ENCODE peak calls at places on chromosomes 16 and 17, in seven cellular contexts. V, G, P, E, O, H and M are unnamed samples. For H3K4me1, the result is how much of the 10 kb centered on the place peaks cover.

GRCh38 chr17:80468781-80469533 is 7.5 kb downstream of the NPTX1 start:
- DNase-seq in P (no peak), V (no peak), E (no peak), O (no peak), G (no peak), H (peak), M (no peak)

GRCh38 chr17:80035937-80036714 is at the start of gene CCDC40:
- DNase-seq in E (peak), V (peak), O (peak), P (peak), H (peak), G (peak), M (peak)

GRCh38 chr16:85525464-85526117 is 87.5 kb upstream of the GSE1 start:
- DNase-seq in H (no peak), P (no peak), O (no peak), G (no peak), V (no peak), E (no peak), M (no peak)

GRCh38 chr16:50666658-50667496 is 14.2 kb downstream of the SNX20 start:
- DNase-seq in E (no peak), P (no peak), H (no peak), V (no peak), G (no peak), O (no peak), M (no peak)

GRCh38 chr17:50947844-50948514 is 81.8 kb upstream of the TOB1 start:
- DNase-seq in P (peak), E (peak), G (no peak), H (peak), V (no peak), O (peak), M (peak)

GRCh38 chr17:14630025-14630424 is 329.1 kb downstream of the HS3ST3B1 start:
- DNase-seq in O (no peak), G (no peak), H (no peak), P (no peak), E (no peak), V (no peak), M (peak)

GRCh38 chr16:30875881-30876791 is 17.7 kb downstream of the BCL7C start:
- DNase-seq in V (no peak), O (no peak), E (no peak), G (no peak), H (no peak), P (peak), M (no peak)

GRCh38 chr16:88772871-88773811 is 11.9 kb downstream of the PIEZO1 start:
- DNase-seq in O (no peak), E (peak), G (peak), P (peak), V (no peak), H (peak), M (peak)

GRCh38 chr17:47325176-47325575 is 1.4 kb downstream of the EFCAB13 start:
- DNase-seq in V (no peak), O (no peak), E (no peak), P (no peak), G (no peak), H (no peak), M (no peak)

GRCh38 chr17:38320482-38320881 is 23.3 kb downstream of the GPR179 start:
- DNase-seq in P (no peak), H (no peak), V (no peak), G (no peak), E (peak), O (no peak), M (no peak)

GRCh38 chr17:55664287-55664686 is 58.4 kb downstream of the TMEM100 start:
- DNase-seq in E (no peak), G (no peak), H (no peak), V (no peak), O (no peak), P (no peak), M (no peak)

GRCh38 chr16:65547799-65548446 is 426.1 kb upstream of the CDH11 start:
- DNase-seq in V (no peak), E (no peak), O (no peak), P (no peak), G (no peak), H (no peak), M (no peak)

GRCh38 chr16:58332997-58333700 is 38.3 kb upstream of the PRSS54 start:
- DNase-seq in G (no peak), O (no peak), P (no peak), H (no peak), V (no peak), E (no peak), M (no peak)

DNA sequence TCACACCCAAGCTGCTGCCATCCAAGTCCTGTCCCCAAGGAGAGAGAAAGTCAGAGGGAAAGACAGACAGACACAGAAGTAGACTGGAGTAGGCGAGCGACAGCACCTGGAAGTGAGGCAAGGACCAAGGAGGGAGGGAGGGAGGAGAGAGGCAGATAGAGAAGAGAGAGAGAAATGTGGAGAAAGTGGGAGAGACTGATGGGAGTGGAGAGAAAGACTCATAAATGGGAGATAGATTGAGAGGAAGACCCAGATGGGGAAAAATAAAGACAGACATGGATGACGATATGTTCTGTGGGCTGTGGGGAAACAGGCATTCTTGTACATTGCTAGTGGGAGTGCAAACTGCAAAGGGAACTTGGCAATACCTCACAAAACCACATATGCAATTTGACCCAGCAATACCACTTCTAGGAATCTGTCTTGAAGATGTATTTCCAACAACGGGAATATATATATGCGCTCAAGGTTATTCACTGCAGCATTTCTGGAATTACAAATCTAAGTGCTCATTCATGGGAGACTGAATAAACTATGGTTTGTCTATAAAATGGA is 12.0 kb downstream of the STARD3 start:
- DNase-seq in H (no peak), P (no peak), E (no peak), G (no peak), V (no peak), O (no peak), M (no peak)
- H3K27ac ChIP-seq in H (no peak), P (no peak), E (no peak), G (no peak), V (no peak), O (no peak), M (no peak)

DNA sequence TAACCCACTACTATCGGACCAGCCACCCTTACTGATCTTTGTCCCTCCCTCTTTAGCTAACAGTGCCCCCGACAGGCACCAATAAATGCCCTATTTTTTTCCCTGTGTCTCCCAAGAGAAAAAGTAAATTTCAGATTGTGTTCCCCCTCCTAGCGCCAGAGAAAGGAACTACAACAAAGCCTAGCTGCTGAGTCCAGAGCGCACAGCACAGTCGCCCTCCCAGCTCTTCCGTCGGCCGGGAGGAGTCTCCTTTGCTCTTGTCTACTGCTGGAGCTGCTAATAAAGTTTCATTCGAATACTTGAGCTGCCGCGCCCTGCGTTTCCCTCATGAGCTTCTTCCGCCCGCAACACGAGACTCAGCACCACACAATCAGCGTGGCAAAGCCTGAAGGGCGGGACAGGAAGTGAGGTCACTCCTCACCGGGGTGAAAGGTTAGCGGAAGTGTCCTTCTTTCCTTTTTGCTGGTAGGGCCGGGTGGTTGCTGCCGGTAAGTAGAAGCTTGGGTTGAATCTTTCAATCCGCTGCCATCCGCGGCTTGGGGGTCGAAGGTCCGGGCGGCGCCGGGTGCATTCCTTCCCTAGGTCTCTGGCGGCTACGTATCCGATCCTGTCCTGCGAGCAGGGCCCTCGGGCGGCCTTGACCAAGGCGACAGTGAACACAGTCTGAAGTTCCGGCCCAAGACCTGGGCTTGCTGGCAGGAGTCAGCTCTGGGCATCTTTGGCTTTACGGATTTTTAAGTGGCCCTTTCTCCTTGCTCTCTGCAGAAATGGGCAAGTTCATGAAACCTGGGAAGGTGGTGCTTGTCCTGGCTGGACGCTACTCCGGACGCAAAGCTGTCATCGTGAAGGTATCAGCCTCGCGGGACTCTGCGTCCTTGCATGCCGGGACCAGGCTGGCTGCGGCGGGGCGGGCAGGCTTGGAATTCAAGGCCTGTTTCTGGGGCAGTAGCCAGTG is at the start of gene RPL27:
- DNase-seq in E (peak), V (peak), O (peak), H (peak), G (peak), P (peak), M (peak)
- TF ChIP-seq POLR2A in E (peak), V (peak), O (no peak), H (peak), G (peak), P (peak), M (peak)

DNA sequence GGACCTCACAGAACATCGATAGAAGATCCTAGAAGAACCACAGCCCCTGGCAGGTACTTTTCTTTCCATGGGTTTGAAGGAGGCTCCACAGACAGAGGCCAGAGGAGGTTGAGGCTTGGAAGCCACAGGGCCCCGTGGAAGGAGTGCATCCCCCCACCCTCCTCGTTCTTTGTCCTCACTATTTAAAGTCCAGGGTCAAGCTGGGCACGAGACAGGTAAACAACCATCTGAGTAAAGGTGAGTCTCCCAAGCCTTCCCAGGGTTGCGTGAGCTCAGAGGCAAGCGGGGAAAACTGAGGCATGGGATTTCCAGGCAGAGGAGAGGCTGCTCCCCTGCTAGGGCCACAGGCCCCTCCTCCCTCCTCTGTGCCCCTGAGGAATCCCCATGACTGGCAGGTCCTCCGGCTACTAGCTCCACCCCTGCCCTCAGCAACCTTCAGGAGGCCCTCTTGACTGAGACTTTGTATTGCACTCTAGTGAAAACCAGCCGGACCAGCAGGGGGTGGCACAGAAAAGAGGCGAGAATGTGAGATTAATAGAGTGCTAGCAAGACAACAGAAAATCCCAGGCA is 927 bp upstream of the SULT1A2 start:
- DNase-seq in O (no peak), V (no peak), P (no peak), G (no peak), H (no peak), E (no peak), M (no peak)
- H3K4me1 ChIP-seq in O (under half), V (under half), P (under half), G (under half), H (under half), E (under half), M (under half)

GRCh38 chr16:56450275-56450889 is 750 bp downstream of the NUDT21 start:
- DNase-seq in E (no peak), P (no peak), V (no peak), H (no peak), G (no peak), O (no peak), M (no peak)
- H3K27ac ChIP-seq in E (no peak), P (peak), V (peak), H (peak), G (peak), O (no peak), M (peak)

DNA sequence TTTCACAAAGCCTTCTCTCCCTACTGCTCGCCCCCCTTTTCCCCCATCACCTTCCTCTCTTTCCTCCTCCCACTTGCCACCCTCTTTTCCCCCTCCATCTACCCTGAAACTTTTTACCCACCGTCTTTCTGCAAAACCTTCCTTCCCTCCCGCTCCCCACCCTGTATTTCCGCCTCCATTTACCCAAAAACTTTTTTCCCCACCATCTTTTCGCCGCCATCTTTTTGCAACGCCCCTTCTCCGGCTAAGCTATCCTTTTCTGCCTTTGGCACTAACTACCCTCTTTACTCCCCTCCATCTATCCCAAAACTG is 205.2 kb upstream of the WSB1 start:
- DNase-seq in P (no peak), O (no peak), G (no peak), H (no peak), V (no peak), E (no peak), M (no peak)
- TF ChIP-seq POLR2A in P (no peak), O (no peak), G (no peak), H (no peak), V (no peak), E (no peak), M (no peak)

DNA sequence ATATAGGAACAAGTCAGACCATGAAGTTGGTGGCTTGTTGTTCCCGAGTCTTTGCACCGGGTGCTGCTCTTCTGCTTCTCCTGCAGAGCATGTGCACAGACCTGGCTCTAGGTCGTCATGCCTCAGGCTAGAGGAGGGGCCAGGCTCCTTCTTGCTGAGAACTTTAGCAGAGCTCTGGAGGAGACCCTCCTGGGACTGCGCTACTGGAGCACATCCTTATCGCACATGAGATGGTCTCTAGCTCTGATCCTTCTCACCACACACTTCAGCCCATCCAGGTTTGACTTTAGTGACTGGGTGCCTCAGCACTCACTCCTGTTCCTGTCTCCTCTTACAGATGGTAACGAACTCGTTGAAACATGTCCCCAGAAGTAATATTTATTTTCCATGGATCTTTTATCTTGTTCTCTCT is 14.9 kb downstream of the FOXK2 start:
- DNase-seq in O (no peak), G (no peak), V (no peak), P (no peak), H (no peak), E (no peak), M (no peak)
- H3K4me1 ChIP-seq in O (half or more), G (under half), V (half or more), P (under half), H (half or more), E (under half), M (half or more)

GRCh38 chr16:10936585-10936984 is 5.7 kb downstream of the DEXI start:
- DNase-seq in O (no peak), E (no peak), V (no peak), G (no peak), H (no peak), P (no peak), M (no peak)

GRCh38 chr16:10937068-10937859 is 5.0 kb downstream of the DEXI start:
- DNase-seq in O (peak), V (no peak), G (no peak), E (no peak), H (no peak), P (no peak), M (no peak)

GRCh38 chr16:10938844-10939648 is 3.2 kb downstream of the DEXI start:
- DNase-seq in G (no peak), E (no peak), H (no peak), V (no peak), O (no peak), P (no peak), M (no peak)

GRCh38 chr16:10939649-10940206 is 2.5 kb downstream of the DEXI start:
- DNase-seq in V (no peak), G (no peak), E (no peak), P (no peak), H (no peak), O (no peak), M (no peak)

DNA sequence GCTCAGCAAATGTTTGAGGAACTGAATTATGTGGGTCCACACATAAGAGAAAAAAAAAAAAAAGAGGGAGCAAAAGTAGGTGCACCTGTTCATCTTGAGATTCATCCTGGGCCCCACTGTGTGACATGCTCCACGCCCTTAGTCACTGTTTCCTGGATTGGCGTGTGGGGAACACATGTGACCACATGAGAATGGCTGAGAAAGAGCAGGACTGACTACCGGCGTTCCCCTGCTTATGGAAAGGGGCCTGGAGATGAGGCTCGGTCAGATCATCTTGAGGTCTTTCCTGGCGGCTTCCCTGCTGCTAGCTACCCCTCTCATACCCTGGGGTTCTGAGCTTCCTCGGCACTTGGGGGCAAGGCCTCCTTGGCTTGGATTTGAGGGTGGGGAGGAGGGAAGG is 3.9 kb downstream of the DEXI start:
- DNase-seq in E (no peak), P (no peak), G (no peak), O (no peak), V (no peak), H (no peak), M (no peak)
- H3K27ac ChIP-seq in E (peak), P (peak), G (peak), O (no peak), V (peak), H (peak), M (no peak)